ENCODE peak calls at places on chromosomes 11 and 22, in seven cellular contexts. One of them, this sample, is unnamed.

GRCh38 chr11:11279956-11280689 is 72.9 kb downstream of the CSNK2A3 start:
- DNase-seq in brain pericyte: peak
- DNase-seq in LoVo: no peak
- DNase-seq in K562: no peak
- DNase-seq in AG04449: no peak
- DNase-seq in effector CD4-positive, alpha-beta T cell: no peak
- DNase-seq in hepatocyte: peak
- DNase-seq in this sample: peak

GRCh38 chr11:123166095-123166559 is 28.9 kb downstream of the CLMP start:
- DNase-seq in brain pericyte: no peak
- DNase-seq in LoVo: no peak
- DNase-seq in K562: no peak
- DNase-seq in AG04449: peak
- DNase-seq in effector CD4-positive, alpha-beta T cell: no peak
- DNase-seq in hepatocyte: peak
- DNase-seq in this sample: peak

GRCh38 chr11:6353367-6353987 is 33.2 kb upstream of the CAVIN3 start:
- DNase-seq in brain pericyte: peak
- DNase-seq in LoVo: peak
- DNase-seq in K562: peak
- DNase-seq in AG04449: no peak
- DNase-seq in effector CD4-positive, alpha-beta T cell: peak
- DNase-seq in hepatocyte: peak
- DNase-seq in this sample: peak

GRCh38 chr11:120539681-120540369 is 28.3 kb downstream of the GRIK4 start:
- DNase-seq in brain pericyte: no peak
- DNase-seq in LoVo: peak
- DNase-seq in K562: no peak
- DNase-seq in AG04449: peak
- DNase-seq in effector CD4-positive, alpha-beta T cell: no peak
- DNase-seq in hepatocyte: no peak
- DNase-seq in this sample: peak

GRCh38 chr11:1438261-1438966 is 48.2 kb downstream of the MOB2 start:
- DNase-seq in brain pericyte: no peak
- DNase-seq in LoVo: no peak
- DNase-seq in K562: no peak
- DNase-seq in AG04449: no peak
- DNase-seq in effector CD4-positive, alpha-beta T cell: no peak
- DNase-seq in hepatocyte: no peak
- DNase-seq in this sample: no peak

GRCh38 chr22:23556026-23556620 is 24.0 kb downstream of the IGLL1 start:
- DNase-seq in brain pericyte: no peak
- DNase-seq in LoVo: no peak
- DNase-seq in K562: no peak
- DNase-seq in AG04449: no peak
- DNase-seq in effector CD4-positive, alpha-beta T cell: no peak
- DNase-seq in hepatocyte: no peak
- DNase-seq in this sample: no peak

GRCh38 chr11:102346456-102346747 is 612 bp upstream of the BIRC2 start:
- DNase-seq in brain pericyte: no peak
- DNase-seq in LoVo: no peak
- DNase-seq in K562: no peak
- DNase-seq in AG04449: no peak
- DNase-seq in effector CD4-positive, alpha-beta T cell: no peak
- DNase-seq in hepatocyte: no peak
- DNase-seq in this sample: no peak

GRCh38 chr22:20779813-20780148 is 5.9 kb downstream of the SERPIND1 start:
- DNase-seq in brain pericyte: no peak
- DNase-seq in LoVo: no peak
- DNase-seq in K562: no peak
- DNase-seq in AG04449: no peak
- DNase-seq in effector CD4-positive, alpha-beta T cell: no peak
- DNase-seq in hepatocyte: no peak
- DNase-seq in this sample: no peak

GRCh38 chr22:48808038-48808960 is 1019.4 kb downstream of the BRD1 start:
- DNase-seq in brain pericyte: no peak
- DNase-seq in LoVo: no peak
- DNase-seq in K562: no peak
- DNase-seq in AG04449: no peak
- DNase-seq in effector CD4-positive, alpha-beta T cell: no peak
- DNase-seq in hepatocyte: no peak
- DNase-seq in this sample: no peak

GRCh38 chr11:117986981-117987495 is 844 bp downstream of the IL10RA start:
- DNase-seq in brain pericyte: no peak
- DNase-seq in LoVo: no peak
- DNase-seq in K562: no peak
- DNase-seq in AG04449: no peak
- DNase-seq in effector CD4-positive, alpha-beta T cell: peak
- DNase-seq in hepatocyte: no peak
- DNase-seq in this sample: no peak

GRCh38 chr11:119788911-119789560 is 60.0 kb upstream of the NECTIN1 start:
- DNase-seq in brain pericyte: no peak
- DNase-seq in LoVo: no peak
- DNase-seq in K562: peak
- DNase-seq in AG04449: no peak
- DNase-seq in effector CD4-positive, alpha-beta T cell: no peak
- DNase-seq in hepatocyte: no peak
- DNase-seq in this sample: no peak

GRCh38 chr11:2790581-2790925 is 90.8 kb upstream of the KCNQ1OT1 start:
- DNase-seq in brain pericyte: no peak
- DNase-seq in LoVo: no peak
- DNase-seq in K562: no peak
- DNase-seq in AG04449: no peak
- DNase-seq in effector CD4-positive, alpha-beta T cell: peak
- DNase-seq in hepatocyte: no peak
- DNase-seq in this sample: no peak

GRCh38 chr11:2275334-2276279 is 5.2 kb upstream of the ASCL2 start:
- DNase-seq in brain pericyte: no peak
- DNase-seq in LoVo: no peak
- DNase-seq in K562: no peak
- DNase-seq in AG04449: no peak
- DNase-seq in effector CD4-positive, alpha-beta T cell: no peak
- DNase-seq in hepatocyte: no peak
- DNase-seq in this sample: no peak

GRCh38 chr11:17846852-17847453 is 112.4 kb downstream of the KCNC1 start:
- DNase-seq in brain pericyte: no peak
- DNase-seq in LoVo: no peak
- DNase-seq in K562: peak
- DNase-seq in AG04449: no peak
- DNase-seq in effector CD4-positive, alpha-beta T cell: no peak
- DNase-seq in hepatocyte: peak
- DNase-seq in this sample: peak

GRCh38 chr11:122910775-122911174 is 28.2 kb downstream of the JHY start:
- DNase-seq in brain pericyte: no peak
- DNase-seq in LoVo: no peak
- DNase-seq in K562: no peak
- DNase-seq in AG04449: no peak
- DNase-seq in effector CD4-positive, alpha-beta T cell: no peak
- DNase-seq in hepatocyte: peak
- DNase-seq in this sample: peak

GRCh38 chr11:32935462-32936029 is 42.9 kb downstream of the QSER1 start:
- DNase-seq in brain pericyte: no peak
- DNase-seq in LoVo: no peak
- DNase-seq in K562: no peak
- DNase-seq in AG04449: no peak
- DNase-seq in effector CD4-positive, alpha-beta T cell: no peak
- DNase-seq in hepatocyte: no peak
- DNase-seq in this sample: peak

GRCh38 chr11:118930152-118930712 is 4.5 kb upstream of the BCL9L start:
- DNase-seq in brain pericyte: no peak
- DNase-seq in LoVo: peak
- DNase-seq in K562: peak
- DNase-seq in AG04449: no peak
- DNase-seq in effector CD4-positive, alpha-beta T cell: peak
- DNase-seq in hepatocyte: peak
- DNase-seq in this sample: peak

GRCh38 chr22:49483946-49484345 is 343.7 kb downstream of the BRD1 start:
- DNase-seq in brain pericyte: no peak
- DNase-seq in LoVo: no peak
- DNase-seq in K562: no peak
- DNase-seq in AG04449: no peak
- DNase-seq in effector CD4-positive, alpha-beta T cell: no peak
- DNase-seq in hepatocyte: no peak
- DNase-seq in this sample: peak

This sample was measured in NCI-H69.